ENCODE peak calls at places on chromosome 19, in seven cellular contexts. J, V, F, S, M, P and K are unnamed samples.

GRCh38 chr19:296476-297225 is 5.4 kb upstream of the PLPP2 start:
- DNase-seq in F (no peak), J (no peak), S (peak; percentile 39), M (no peak), V (no peak), P (no peak), K (no peak)

GRCh38 chr19:8827277-8827676 is 4.8 kb downstream of the ZNF558 start:
- DNase-seq in F (no peak), P (no peak), V (no peak), J (no peak), S (no peak), M (no peak), K (no peak)

GRCh38 chr19:31461814-31462539 is 112.7 kb upstream of the TSHZ3 start:
- DNase-seq in F (no peak), S (no peak), J (no peak), M (no peak), V (peak; percentile 60), P (no peak), K (no peak)

GRCh38 chr19:50308991-50309390 is 20.2 kb downstream of the KCNC3 start:
- DNase-seq in F (no peak), S (no peak), J (no peak), M (no peak), V (no peak), P (no peak), K (no peak)

GRCh38 chr19:1133471-1133929 is 29.7 kb downstream of the GPX4 start:
- DNase-seq in J (peak; percentile 58), M (no peak), V (no peak), S (no peak), P (no peak), F (peak; percentile 36), K (no peak)

GRCh38 chr19:45862271-45862563 is 730 bp downstream of the SYMPK start:
- DNase-seq in M (no peak), P (no peak), J (no peak), F (no peak), S (no peak), V (no peak), K (no peak)

GRCh38 chr19:9819590-9819898 is 665 bp upstream of the FBXL12 start:
- DNase-seq in P (no peak), S (no peak), V (peak; percentile 97), F (no peak), M (no peak), J (no peak), K (no peak)

GRCh38 chr19:53002479-53002878 is 11.2 kb upstream of the ERVV-1 start:
- DNase-seq in V (no peak), P (no peak), M (peak; percentile 10), F (no peak), J (no peak), S (no peak), K (no peak)

GRCh38 chr19:7497292-7497691 is 8.5 kb upstream of the PEX11G start:
- DNase-seq in S (no peak), V (no peak), J (no peak), F (peak; percentile 57), P (no peak), M (no peak), K (no peak)

GRCh38 chr19:41350735-41351338 is 2.9 kb downstream of the TGFB1 start:
- DNase-seq in V (peak; percentile 18), P (no peak), S (no peak), M (peak; percentile 32), J (no peak), F (peak; percentile 35), K (peak; percentile 44)

GRCh38 chr19:49301165-49301865 is 23.7 kb downstream of the SLC6A16 start:
- DNase-seq in J (peak; percentile 55), V (peak; percentile 64), M (peak; percentile 62), F (peak; percentile 83), P (no peak), S (peak; percentile 68), K (peak; percentile 56)

GRCh38 chr19:55305983-55306562 is 19.1 kb downstream of the TMEM150B start:
- DNase-seq in P (no peak), M (no peak), F (no peak), V (no peak), S (no peak), J (no peak), K (no peak)

GRCh38 chr19:50204811-50205675 is 1.6 kb downstream of the MYH14 start:
- DNase-seq in J (no peak), P (no peak), F (no peak), M (no peak), S (peak; percentile 31), V (no peak), K (no peak)

GRCh38 chr19:42178791-42179500 is 38.5 kb downstream of the DEDD2 start:
- DNase-seq in J (no peak), F (peak; percentile 28), M (no peak), S (no peak), V (no peak), P (no peak), K (no peak)

GRCh38 chr19:42443944-42444398 is 1.2 kb upstream of the CXCL17 start:
- DNase-seq in J (no peak), P (no peak), V (no peak), F (no peak), S (no peak), M (no peak), K (no peak)

GRCh38 chr19:16889883-16890460 is 1.2 kb downstream of the F2RL3 start:
- DNase-seq in V (no peak), M (no peak), P (no peak), F (no peak), S (no peak), J (no peak), K (no peak)

GRCh38 chr19:56348289-56348877 is 33.7 kb upstream of the ZSCAN5A start:
- DNase-seq in V (peak; percentile 13), M (peak; percentile 32), P (no peak), J (no peak), F (peak; percentile 45), S (no peak), K (peak; percentile 11)

GRCh38 chr19:16290692-16291091 is 33.9 kb upstream of the KLF2 start:
- DNase-seq in P (no peak), V (no peak), S (no peak), J (no peak), F (peak; percentile 93), M (no peak), K (no peak)

GRCh38 chr19:10699650-10700335 is 1.4 kb upstream of the QTRT1 start:
- DNase-seq in S (no peak), M (peak; percentile 54), F (peak; percentile 83), P (no peak), V (peak; percentile 56), J (peak; percentile 29), K (peak; percentile 39)

GRCh38 chr19:46296722-46297431 is at the start of gene HIF3A:
- DNase-seq in P (no peak), J (no peak), S (no peak), V (no peak), F (peak; percentile 80), M (peak; percentile 71), K (no peak)

GRCh38 chr19:1472227-1473055 is 6.6 kb downstream of the C19orf25 start:
- DNase-seq in M (no peak), P (no peak), S (no peak), F (no peak), V (no peak), J (no peak), K (no peak)

GRCh38 chr19:3753631-3754410 is 7.7 kb downstream of the APBA3 start:
- DNase-seq in V (no peak), F (no peak), J (no peak), S (no peak), P (no peak), M (no peak), K (no peak)